ENCODE peak calls at places on chromosomes 12 and 14, in five cellular contexts. G is fibroblast of the aortic adventitia, V is AG10803, Y is thyroid gland, Q is dorsolateral prefrontal cortex. M is an unnamed sample.

GRCh38 chr12:78101946-78102635 is 271.4 kb downstream of the NAV3 start:
- DNase-seq in G (no peak), V (no peak), Y (no peak), Q (no peak), M (no peak)

GRCh38 chr14:58628381-58628780 is 9.4 kb upstream of the DACT1 start:
- DNase-seq in G (no peak), V (no peak), Y (no peak), Q (no peak), M (no peak)

GRCh38 chr12:26156996-26157395 is 32.2 kb upstream of the BHLHE41 start:
- DNase-seq in G (no peak), V (no peak), Y (no peak), Q (no peak), M (no peak)

GRCh38 chr12:25996677-25997076 is 38.2 kb downstream of the RASSF8 start:
- DNase-seq in G (no peak), V (no peak), Y (no peak), Q (no peak), M (no peak)

GRCh38 chr12:109247831-109248654 is 61.0 kb downstream of the FOXN4 start:
- DNase-seq in G (no peak), V (no peak), Y (no peak), Q (no peak), M (no peak)

GRCh38 chr14:99731536-99732435 is 47.7 kb downstream of the CYP46A1 start:
- DNase-seq in G (no peak), V (no peak), Y (peak), Q (peak), M (no peak)

GRCh38 chr14:90781344-90781761 is 34.9 kb downstream of the TTC7B start:
- DNase-seq in G (peak), V (peak), Y (no peak), Q (no peak), M (peak)

GRCh38 chr14:24058260-24058950 is 6.6 kb downstream of the CARMIL3 start:
- DNase-seq in G (peak), V (peak), Y (peak), Q (no peak), M (peak)

GRCh38 chr14:36517242-36518030 is 2.6 kb downstream of the NKX2-1 start:
- DNase-seq in G (no peak), V (no peak), Y (peak), Q (no peak), M (no peak)

GRCh38 chr12:94795520-94795919 is 145.2 kb upstream of the TMCC3 start:
- DNase-seq in G (peak), V (peak), Y (peak), Q (no peak), M (peak)

GRCh38 chr12:553216-554000 is 93.7 kb downstream of the B4GALNT3 start:
- DNase-seq in G (no peak), V (peak), Y (no peak), Q (no peak), M (no peak)

DNA sequence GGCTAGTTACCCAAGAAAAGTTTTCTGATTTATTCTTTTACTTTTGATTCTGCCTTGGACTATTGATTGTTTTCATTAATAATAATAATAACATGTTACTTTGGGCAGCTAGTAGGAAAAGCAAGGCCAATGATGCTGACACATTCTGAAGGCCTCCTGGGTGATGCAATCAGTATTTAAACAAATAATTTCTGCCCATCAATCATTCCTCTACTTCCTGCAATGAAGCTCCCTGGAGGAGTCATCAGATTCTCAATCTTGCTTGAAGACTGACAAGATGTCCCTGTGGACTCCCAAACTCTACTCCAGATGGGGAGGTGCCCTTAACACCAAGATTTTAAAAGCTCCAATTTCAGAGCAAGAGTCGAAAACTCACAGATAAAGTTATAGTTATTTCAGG is at the start of gene SPX:
- DNase-seq in G (peak), V (peak), Y (no peak), Q (no peak), M (peak)
- H3K4me3 ChIP-seq in G (peak), V (peak), Y (no peak), Q (peak), M (peak)

GRCh38 chr14:52146504-52146903 is 77.6 kb upstream of the NID2 start:
- DNase-seq in G (peak), V (no peak), Y (no peak), Q (no peak), M (peak)

GRCh38 chr14:52148371-52148770 is 79.5 kb upstream of the NID2 start:
- DNase-seq in G (no peak), V (no peak), Y (no peak), Q (no peak), M (no peak)

DNA sequence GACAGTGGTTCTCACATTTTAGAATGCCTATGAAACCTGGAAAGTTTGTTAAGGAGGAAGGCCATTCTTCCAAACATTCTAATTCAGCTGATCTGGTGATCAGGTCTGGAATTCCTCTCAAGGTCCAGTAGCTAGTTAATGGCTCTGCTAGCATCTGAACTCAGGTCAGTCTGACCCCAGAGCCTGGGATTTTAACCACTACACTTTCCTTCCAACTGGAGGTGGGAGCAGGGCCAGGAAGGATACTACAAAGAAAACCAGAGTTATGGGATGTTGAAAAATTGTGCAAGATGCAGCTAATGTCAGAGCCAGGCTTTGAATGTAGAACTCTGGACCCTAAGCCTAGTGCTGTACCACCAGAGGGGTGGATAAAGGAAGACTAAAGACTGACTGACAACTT is 73.6 kb upstream of the NID2 start:
- DNase-seq in G (no peak), V (no peak), Y (no peak), Q (no peak), M (no peak)
- H3K4me3 ChIP-seq in G (no peak), V (no peak), Y (no peak), Q (no peak), M (no peak)

GRCh38 chr14:50394713-50395112 is 2.0 kb downstream of the CDKL1 start:
- DNase-seq in G (no peak), V (no peak), Y (no peak), Q (no peak), M (no peak)
- H3K4me3 ChIP-seq in G (no peak), V (no peak), Y (no peak), Q (no peak), M (no peak)

GRCh38 chr12:52010152-52010622 is 3.4 kb downstream of the TAMALIN start:
- DNase-seq in G (peak), V (peak), Y (peak), Q (peak), M (peak)
- H3K4me3 ChIP-seq in G (peak), V (no peak), Y (no peak), Q (peak), M (peak)

GRCh38 chr12:13046914-13047472 is 2.8 kb downstream of the FAM234B start:
- DNase-seq in G (no peak), V (no peak), Y (no peak), Q (no peak), M (no peak)

GRCh38 chr12:13049816-13050215 is 5.6 kb downstream of the FAM234B start:
- DNase-seq in G (peak), V (peak), Y (peak), Q (no peak), M (peak)

DNA sequence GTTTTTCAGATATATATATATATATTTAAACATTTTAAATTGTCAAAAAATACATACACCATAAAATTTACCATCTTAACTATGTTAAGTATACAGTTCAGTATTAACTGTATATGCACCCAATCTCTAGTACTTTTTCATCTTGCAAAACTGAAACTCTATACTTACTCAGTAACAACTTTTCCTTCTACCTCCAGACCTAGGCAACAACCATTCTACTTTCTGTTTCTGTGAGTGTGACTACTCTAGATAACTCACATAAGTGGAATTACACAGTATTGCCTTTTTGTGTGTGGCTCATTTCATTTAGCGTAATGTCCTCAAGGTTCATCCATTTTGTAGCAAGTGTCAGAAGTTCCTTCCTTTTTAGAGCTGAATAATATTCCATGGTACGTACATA is 8.2 kb downstream of the FAM234B start:
- DNase-seq in G (no peak), V (no peak), Y (no peak), Q (no peak), M (no peak)
- H3K4me3 ChIP-seq in G (no peak), V (no peak), Y (no peak), Q (no peak), M (no peak)

GRCh38 chr12:121613424-121613823 is 12.9 kb upstream of the ORAI1 start:
- DNase-seq in G (no peak), V (no peak), Y (no peak), Q (no peak), M (no peak)

GRCh38 chr12:121608301-121608700 is 18.0 kb upstream of the ORAI1 start:
- DNase-seq in G (no peak), V (no peak), Y (no peak), Q (no peak), M (no peak)

GRCh38 chr12:121614872-121615467 is 11.4 kb upstream of the ORAI1 start:
- DNase-seq in G (no peak), V (no peak), Y (no peak), Q (no peak), M (no peak)

GRCh38 chr12:121611306-121611705 is 15.0 kb upstream of the ORAI1 start:
- DNase-seq in G (no peak), V (no peak), Y (no peak), Q (no peak), M (no peak)

DNA sequence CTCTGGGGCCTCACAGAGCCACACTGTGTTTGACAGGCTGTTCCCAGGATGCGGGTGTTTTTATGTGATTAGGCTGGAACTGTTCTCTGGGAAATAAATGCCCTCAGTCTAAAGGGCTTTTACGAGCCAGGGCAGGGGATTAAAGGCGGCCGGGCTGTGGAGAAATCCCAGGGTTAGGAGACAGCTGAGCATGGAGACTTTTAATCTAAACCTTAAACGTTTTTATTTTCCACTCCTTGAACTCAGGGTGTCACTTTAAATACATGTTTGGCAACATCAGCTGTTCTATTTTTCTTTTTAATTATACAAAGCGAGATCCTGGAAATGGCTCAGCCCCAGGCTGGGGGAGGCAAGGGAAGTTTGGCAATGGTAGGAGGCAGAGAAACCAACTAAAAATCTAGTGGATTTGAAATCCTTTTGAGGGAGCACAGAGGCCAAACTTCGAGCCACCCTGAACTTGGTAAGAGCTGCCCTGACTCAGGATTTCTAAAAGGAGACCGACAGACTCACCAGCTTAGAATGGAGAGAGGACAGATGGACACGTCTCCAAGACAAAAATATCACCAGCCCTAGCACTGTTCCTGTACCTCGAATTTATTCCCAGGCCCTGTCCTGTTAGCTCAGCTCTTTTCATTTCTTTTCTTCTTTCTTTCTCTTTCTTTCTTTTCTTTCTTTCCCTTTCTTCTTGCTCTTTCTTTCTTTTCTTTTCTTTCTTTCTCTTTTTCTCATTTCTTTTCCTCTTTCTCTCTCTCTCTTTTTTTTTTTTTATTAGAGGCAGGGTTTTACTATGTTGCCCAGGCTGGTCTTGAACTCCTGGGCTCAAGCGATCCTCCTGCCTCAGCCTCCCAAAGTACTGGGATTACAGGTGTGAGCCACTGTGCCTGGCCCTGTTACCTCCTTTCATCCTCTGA is 15.8 kb upstream of the ORAI1 start:
- DNase-seq in G (peak), V (peak), Y (no peak), Q (peak), M (peak)
- H3K4me3 ChIP-seq in G (no peak), V (no peak), Y (no peak), Q (no peak), M (no peak)

GRCh38 chr12:48786591-48787544 is 2.0 kb downstream of the ADCY6 start:
- DNase-seq in G (peak), V (no peak), Y (no peak), Q (no peak), M (peak)
- H3K4me3 ChIP-seq in G (peak), V (peak), Y (no peak), Q (peak), M (peak)

GRCh38 chr12:81759215-81759991 is at the start of gene PPFIA2:
- DNase-seq in G (peak), V (peak), Y (peak), Q (peak), M (peak)
- H3K4me3 ChIP-seq in G (peak), V (peak), Y (no peak), Q (peak), M (peak)

M was measured in cardiac fibroblast.